ENCODE peak calls at places on chromosomes 13 and 19, in four cellular contexts. Z is GF-D8, L is RPMI8226, G is C1 segment of cervical spinal cord. E is an unnamed sample.

GRCh38 chr13:21976159-21976558 is 305.3 kb downstream of the FGF9 start:
- DNase-seq in Z (no peak), L (no peak), G (no peak), E (no peak)

GRCh38 chr19:33998739-33999345 is 173.5 kb upstream of the LSM14A start:
- DNase-seq in Z (no peak), L (no peak), G (no peak), E (no peak)

GRCh38 chr13:100620792-100621191 is 32.2 kb upstream of the GGACT start:
- DNase-seq in Z (no peak), L (no peak), G (no peak), E (no peak)

GRCh38 chr19:35253316-35254286 is 4.8 kb downstream of the LSR start:
- DNase-seq in Z (no peak), L (no peak), G (no peak), E (no peak)

GRCh38 chr19:9792191-9793050 is 23.9 kb upstream of the ZNF846 start:
- DNase-seq in Z (no peak), L (peak), G (peak), E (no peak)

GRCh38 chr19:10836478-10837325 is 690 bp upstream of the TMED1 start:
- DNase-seq in Z (peak), L (peak), G (no peak), E (no peak)

GRCh38 chr19:40974633-40975037 is 16.4 kb upstream of the CYP2B6 start:
- DNase-seq in Z (no peak), L (peak), G (no peak), E (no peak)

GRCh38 chr13:113114511-113115362 is 7.9 kb upstream of the F10 start:
- DNase-seq in Z (no peak), L (no peak), G (no peak), E (no peak)

GRCh38 chr13:34833562-34834182 is 108.4 kb upstream of the NBEA start:
- DNase-seq in Z (no peak), L (no peak), G (no peak), E (no peak)

GRCh38 chr13:113880651-113881611 is 17.1 kb upstream of the GAS6 start:
- DNase-seq in Z (no peak), L (peak), G (no peak), E (no peak)

GRCh38 chr13:79662882-79663281 is 181.9 kb downstream of the NDFIP2 start:
- DNase-seq in Z (no peak), L (peak), G (no peak), E (no peak)

GRCh38 chr13:45630791-45631190 is 15.3 kb upstream of the ERICH6B start:
- DNase-seq in Z (no peak), L (no peak), G (no peak), E (no peak)

GRCh38 chr13:39952244-39953233 is 297.1 kb downstream of the COG6 start:
- DNase-seq in Z (no peak), L (no peak), G (no peak), E (no peak)

GRCh38 chr13:110001622-110002275 is 215.4 kb upstream of the IRS2 start:
- DNase-seq in Z (no peak), L (no peak), G (no peak), E (no peak)

GRCh38 chr13:91247768-91248167 is 99.7 kb upstream of the MIR17HG start:
- DNase-seq in Z (no peak), L (no peak), G (no peak), E (no peak)

GRCh38 chr13:41587490-41587889 is 130.1 kb downstream of the RGCC start:
- DNase-seq in Z (no peak), L (no peak), G (no peak), E (no peak)

GRCh38 chr19:10805075-10805757 is 30.8 kb downstream of the TMED1 start:
- DNase-seq in Z (peak), L (no peak), G (no peak), E (peak)

E was measured in SIG-M5.